ENCODE peak calls at places on chromosomes 13 and 19, in six cellular contexts. One of them, this sample, is unnamed.

GRCh38 chr19:45924891-45925447 is 10.4 kb upstream of the NANOS2 start:
- DNase-seq in left lung: no peak
- DNase-seq in iPS DF 6.9: no peak
- DNase-seq in left ventricle myocardium inferior: no peak
- DNase-seq in fibroblast of lung: no peak
- DNase-seq in GM23248: no peak
- DNase-seq in this sample: no peak

GRCh38 chr13:30869491-30869890 is 36.6 kb upstream of the MEDAG start:
- DNase-seq in fibroblast of lung: peak; percentile 77
- DNase-seq in left lung: no peak
- DNase-seq in left ventricle myocardium inferior: peak; percentile 43
- DNase-seq in GM23248: peak; percentile 56
- DNase-seq in iPS DF 6.9: no peak
- DNase-seq in this sample: no peak

GRCh38 chr19:15456871-15457700 is 7.3 kb downstream of the RASAL3 start:
- DNase-seq in left ventricle myocardium inferior: no peak
- DNase-seq in iPS DF 6.9: peak; percentile 82
- DNase-seq in GM23248: peak; percentile 21
- DNase-seq in fibroblast of lung: no peak
- DNase-seq in left lung: peak; percentile 67
- DNase-seq in this sample: no peak

GRCh38 chr19:1658446-1659433 is 6.3 kb upstream of the TCF3 start:
- DNase-seq in GM23248: no peak
- DNase-seq in iPS DF 6.9: no peak
- DNase-seq in left ventricle myocardium inferior: no peak
- DNase-seq in fibroblast of lung: no peak
- DNase-seq in left lung: no peak
- DNase-seq in this sample: no peak

GRCh38 chr13:79481685-79482052 is 714 bp downstream of the NDFIP2 start:
- DNase-seq in left ventricle myocardium inferior: no peak
- DNase-seq in fibroblast of lung: no peak
- DNase-seq in left lung: no peak
- DNase-seq in GM23248: peak; percentile 32
- DNase-seq in iPS DF 6.9: no peak
- DNase-seq in this sample: no peak

GRCh38 chr19:35942235-35942634 is 6.1 kb downstream of the LRFN3 start:
- DNase-seq in iPS DF 6.9: no peak
- DNase-seq in left lung: peak; percentile 30
- DNase-seq in fibroblast of lung: no peak
- DNase-seq in left ventricle myocardium inferior: no peak
- DNase-seq in GM23248: no peak
- DNase-seq in this sample: no peak

GRCh38 chr13:21137696-21138095 is 38.7 kb downstream of the SKA3 start:
- DNase-seq in left lung: no peak
- DNase-seq in fibroblast of lung: peak; percentile 37
- DNase-seq in iPS DF 6.9: no peak
- DNase-seq in GM23248: peak; percentile 53
- DNase-seq in left ventricle myocardium inferior: no peak
- DNase-seq in this sample: no peak

GRCh38 chr13:102800145-102801041 is 1.5 kb downstream of the BIVM start:
- DNase-seq in GM23248: peak; percentile 89
- DNase-seq in fibroblast of lung: peak; percentile 78
- DNase-seq in iPS DF 6.9: no peak
- DNase-seq in left lung: peak; percentile 94
- DNase-seq in left ventricle myocardium inferior: peak; percentile 86
- DNase-seq in this sample: peak; percentile 78

GRCh38 chr13:42883771-42884170 is 102.4 kb downstream of the FAM216B start:
- DNase-seq in left lung: no peak
- DNase-seq in GM23248: peak; percentile 70
- DNase-seq in iPS DF 6.9: no peak
- DNase-seq in left ventricle myocardium inferior: no peak
- DNase-seq in fibroblast of lung: peak; percentile 61
- DNase-seq in this sample: no peak

GRCh38 chr19:8531470-8531869 is 17.5 kb upstream of the ZNF414 start:
- DNase-seq in fibroblast of lung: no peak
- DNase-seq in left lung: no peak
- DNase-seq in GM23248: no peak
- DNase-seq in iPS DF 6.9: no peak
- DNase-seq in left ventricle myocardium inferior: no peak
- DNase-seq in this sample: no peak

GRCh38 chr19:12994701-12995595 is at the start of gene NFIX:
- DNase-seq in GM23248: peak; percentile 86
- DNase-seq in left lung: peak; percentile 88
- DNase-seq in fibroblast of lung: peak; percentile 59
- DNase-seq in iPS DF 6.9: no peak
- DNase-seq in left ventricle myocardium inferior: peak; percentile 81
- DNase-seq in this sample: no peak

GRCh38 chr19:4061178-4061682 is 5.5 kb downstream of the ZBTB7A start:
- DNase-seq in fibroblast of lung: no peak
- DNase-seq in GM23248: peak; percentile 81
- DNase-seq in left lung: peak; percentile 95
- DNase-seq in iPS DF 6.9: no peak
- DNase-seq in left ventricle myocardium inferior: peak; percentile 85
- DNase-seq in this sample: peak; percentile 90

GRCh38 chr19:2337329-2337707 is 8.8 kb downstream of the SPPL2B start:
- DNase-seq in left ventricle myocardium inferior: no peak
- DNase-seq in left lung: peak; percentile 77
- DNase-seq in fibroblast of lung: peak; percentile 44
- DNase-seq in iPS DF 6.9: no peak
- DNase-seq in GM23248: peak; percentile 47
- DNase-seq in this sample: no peak

GRCh38 chr13:20847298-20847697 is 55.2 kb downstream of the XPO4 start:
- DNase-seq in left lung: no peak
- DNase-seq in GM23248: no peak
- DNase-seq in left ventricle myocardium inferior: no peak
- DNase-seq in fibroblast of lung: no peak
- DNase-seq in iPS DF 6.9: no peak
- DNase-seq in this sample: no peak

GRCh38 chr19:54201980-54202379 is 1.3 kb downstream of the RPS9 start:
- DNase-seq in left lung: no peak
- DNase-seq in iPS DF 6.9: no peak
- DNase-seq in fibroblast of lung: no peak
- DNase-seq in left ventricle myocardium inferior: no peak
- DNase-seq in GM23248: no peak
- DNase-seq in this sample: no peak
- H3K27ac ChIP-seq in left lung: no peak overlapping the region
- H3K27ac ChIP-seq in iPS DF 6.9: no peak overlapping the region
- H3K27ac ChIP-seq in fibroblast of lung: peak overlapping the region; percentile 97
- H3K27ac ChIP-seq in left ventricle myocardium inferior: no peak overlapping the region
- H3K27ac ChIP-seq in GM23248: peak overlapping the region; percentile 97
- H3K27ac ChIP-seq in this sample: no peak overlapping the region

DNA sequence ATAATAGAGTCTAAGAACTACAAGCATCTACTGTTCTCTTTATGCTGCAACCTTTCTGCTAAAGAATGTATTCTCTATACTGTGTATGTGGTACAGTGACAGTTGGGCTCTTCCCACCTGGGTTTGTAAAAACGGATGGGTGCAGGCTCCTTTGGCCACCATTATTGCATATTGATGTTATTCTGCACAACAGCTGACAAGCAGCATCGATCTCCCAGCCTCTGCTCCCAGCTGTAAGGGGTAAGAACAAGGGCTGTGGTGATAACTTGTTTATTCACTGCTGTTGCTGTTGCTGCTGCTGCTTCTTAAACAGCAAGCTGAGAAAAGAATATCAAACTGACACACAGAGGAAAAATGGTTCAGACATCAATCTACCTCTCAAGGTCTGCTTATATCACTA is 56.2 kb downstream of the KCNRG start:
- DNase-seq in fibroblast of lung: peak; percentile 45
- DNase-seq in left ventricle myocardium inferior: no peak
- DNase-seq in iPS DF 6.9: no peak
- DNase-seq in left lung: no peak
- DNase-seq in GM23248: no peak
- DNase-seq in this sample: no peak
- H3K4me1 ChIP-seq in fibroblast of lung: peaks cover 7% of the 10 kb centered on the region
- H3K4me1 ChIP-seq in left ventricle myocardium inferior: peaks cover 32% of the 10 kb centered on the region
- H3K4me1 ChIP-seq in iPS DF 6.9: no peaks in the 10 kb centered on the region
- H3K4me1 ChIP-seq in left lung: peaks cover 7% of the 10 kb centered on the region
- H3K4me1 ChIP-seq in GM23248: peaks cover 61% of the 10 kb centered on the region
- H3K4me1 ChIP-seq in this sample: no peaks in the 10 kb centered on the region

GRCh38 chr19:23778566-23778965 is 19.9 kb upstream of the ZNF681 start:
- DNase-seq in iPS DF 6.9: no peak
- DNase-seq in left ventricle myocardium inferior: no peak
- DNase-seq in GM23248: no peak
- DNase-seq in fibroblast of lung: no peak
- DNase-seq in left lung: no peak
- DNase-seq in this sample: peak; percentile 11
- H3K27ac ChIP-seq in iPS DF 6.9: no peak overlapping the region
- H3K27ac ChIP-seq in left ventricle myocardium inferior: no peak overlapping the region
- H3K27ac ChIP-seq in GM23248: no peak overlapping the region
- H3K27ac ChIP-seq in fibroblast of lung: no peak overlapping the region
- H3K27ac ChIP-seq in left lung: no peak overlapping the region
- H3K27ac ChIP-seq in this sample: no peak overlapping the region

GRCh38 chr19:10764340-10764894 is 46.5 kb downstream of the DNM2 start:
- DNase-seq in fibroblast of lung: no peak
- DNase-seq in left lung: no peak
- DNase-seq in iPS DF 6.9: no peak
- DNase-seq in left ventricle myocardium inferior: no peak
- DNase-seq in GM23248: no peak
- DNase-seq in this sample: no peak
- H3K4me1 ChIP-seq in fibroblast of lung: peaks cover 9% of the 10 kb centered on the region
- H3K4me1 ChIP-seq in left lung: peaks cover 34% of the 10 kb centered on the region
- H3K4me1 ChIP-seq in iPS DF 6.9: peaks cover 3% of the 10 kb centered on the region
- H3K4me1 ChIP-seq in left ventricle myocardium inferior: peaks cover 100% of the 10 kb centered on the region
- H3K4me1 ChIP-seq in GM23248: peaks cover 18% of the 10 kb centered on the region
- H3K4me1 ChIP-seq in this sample: no peaks in the 10 kb centered on the region

This sample was measured in right atrium auricular region.